ENCODE peak calls at places on chromosomes 2 and 18, in ten cellular contexts. Y is GM19239; A is M059J; S is COLO829; F is NCI-H748 treated with DMSO at 0.1 percent for 48 hours; M is lung; O is GM20000; J is retina; Z is effector memory CD4-positive, alpha-beta T cell; P is EH. T is an unnamed sample.

GRCh38 chr2:56127773-56128170 is 56.0 kb upstream of the CCDC85A start:
- DNase-seq in Y (no peak), A (no peak), S (no peak), F (peak), M (no peak), O (no peak), J (peak), Z (no peak), P (peak), T (no peak)

GRCh38 chr2:12057436-12058166 is 311.2 kb downstream of the LPIN1 start:
- DNase-seq in Y (peak), A (peak), S (no peak), F (no peak), M (no peak), O (peak), J (no peak), Z (no peak), P (peak), T (no peak)

GRCh38 chr2:28457237-28457636 is 38.6 kb upstream of the PLB1 start:
- DNase-seq in Y (no peak), A (no peak), S (no peak), F (no peak), M (no peak), O (no peak), J (no peak), Z (no peak), P (no peak), T (no peak)

GRCh38 chr2:39241588-39241987 is 2.2 kb downstream of the CDKL4 start:
- DNase-seq in Y (no peak), A (no peak), S (no peak), F (no peak), M (no peak), O (no peak), J (no peak), Z (no peak), P (no peak), T (no peak)

GRCh38 chr2:5696351-5696740 is 4.2 kb downstream of the SOX11 start:
- DNase-seq in Y (no peak), A (no peak), S (no peak), F (no peak), M (no peak), O (no peak), J (no peak), Z (no peak), P (peak), T (no peak)

GRCh38 chr2:129766594-129766993 is 212.9 kb upstream of the RAB6C start:
- DNase-seq in Y (no peak), A (no peak), S (no peak), F (no peak), M (no peak), O (no peak), J (no peak), Z (no peak), P (no peak), T (no peak)

GRCh38 chr2:21270658-21271057 is 146.9 kb downstream of the TDRD15 start:
- DNase-seq in Y (no peak), A (no peak), S (no peak), F (no peak), M (no peak), O (no peak), J (no peak), Z (no peak), P (no peak), T (no peak)

GRCh38 chr18:56532176-56532840 is 106.1 kb downstream of the TXNL1 start:
- DNase-seq in Y (no peak), A (peak), S (no peak), F (no peak), M (no peak), O (peak), J (no peak), Z (no peak), P (peak), T (no peak)

GRCh38 chr18:22185298-22185697 is 15.9 kb downstream of the GATA6 start:
- DNase-seq in Y (no peak), A (no peak), S (no peak), F (no peak), M (peak), O (no peak), J (no peak), Z (no peak), P (no peak), T (no peak)

GRCh38 chr2:236336575-236337464 is 72.6 kb upstream of the ASB18 start:
- DNase-seq in Y (no peak), A (no peak), S (no peak), F (no peak), M (no peak), O (no peak), J (no peak), Z (no peak), P (no peak), T (no peak)

GRCh38 chr18:5772271-5772670 is 123.1 kb downstream of the TMEM200C start:
- DNase-seq in Y (no peak), A (no peak), S (no peak), F (no peak), M (no peak), O (no peak), J (no peak), Z (no peak), P (peak), T (no peak)

GRCh38 chr2:28326469-28326805 is 66.2 kb upstream of the FOSL2 start:
- DNase-seq in Y (no peak), A (no peak), S (no peak), F (no peak), M (no peak), O (no peak), J (no peak), Z (no peak), P (no peak), T (no peak)

GRCh38 chr2:159897720-159898119 is 99.7 kb upstream of the CD302 start:
- DNase-seq in Y (no peak), A (no peak), S (no peak), F (no peak), M (no peak), O (no peak), J (no peak), Z (no peak), P (no peak), T (no peak)

GRCh38 chr2:33366473-33366872 is 110.0 kb upstream of the RASGRP3 start:
- DNase-seq in Y (no peak), A (peak), S (no peak), F (no peak), M (no peak), O (no peak), J (no peak), Z (no peak), P (peak), T (no peak)

GRCh38 chr18:30967701-30968100 is 74.8 kb downstream of the DSC3 start:
- DNase-seq in Y (no peak), A (no peak), S (no peak), F (no peak), M (no peak), O (no peak), J (no peak), Z (no peak), P (no peak), T (no peak)

GRCh38 chr18:987325-988186 is 82.9 kb downstream of the ADCYAP1 start:
- DNase-seq in Y (no peak), A (peak), S (no peak), F (no peak), M (no peak), O (no peak), J (no peak), Z (no peak), P (peak), T (no peak)

GRCh38 chr2:160140471-160140870 is 59.6 kb downstream of the ITGB6 start:
- DNase-seq in Y (no peak), A (peak), S (no peak), F (no peak), M (no peak), O (no peak), J (no peak), Z (no peak), P (peak), T (no peak)

GRCh38 chr2:204655626-204656025 is 110.4 kb downstream of the PARD3B start:
- DNase-seq in Y (no peak), A (no peak), S (no peak), F (no peak), M (no peak), O (no peak), J (no peak), Z (no peak), P (no peak), T (no peak)

GRCh38 chr2:46294185-46294836 is 2.9 kb upstream of the EPAS1 start:
- DNase-seq in Y (no peak), A (peak), S (no peak), F (no peak), M (no peak), O (peak), J (peak), Z (no peak), P (peak), T (no peak)

GRCh38 chr2:20350105-20350712 is 435 bp downstream of the PUM2 start:
- DNase-seq in Y (peak), A (peak), S (no peak), F (no peak), M (no peak), O (peak), J (peak), Z (peak), P (no peak), T (no peak)